ENCODE peak calls at places on chromosomes 2 and 18, in six cellular contexts. One of them, this sample, is unnamed.

GRCh38 chr2:235106874-235107639 is 155.2 kb downstream of the SH3BP4 start:
- DNase-seq in A549: peak; percentile 81
- DNase-seq in MM.1S: peak; percentile 55
- DNase-seq in CD8-positive, alpha-beta memory T cell: no peak
- DNase-seq in aorta: no peak
- DNase-seq in ascending aorta: peak; percentile 79
- DNase-seq in this sample: peak; percentile 78

GRCh38 chr18:79211844-79212243 is 142.7 kb downstream of the ATP9B start:
- DNase-seq in aorta: no peak
- DNase-seq in CD8-positive, alpha-beta memory T cell: no peak
- DNase-seq in A549: no peak
- DNase-seq in MM.1S: no peak
- DNase-seq in ascending aorta: no peak
- DNase-seq in this sample: no peak

GRCh38 chr2:174688079-174688478 is 76.2 kb downstream of the CHRNA1 start:
- DNase-seq in aorta: no peak
- DNase-seq in MM.1S: peak; percentile 68
- DNase-seq in A549: no peak
- DNase-seq in ascending aorta: no peak
- DNase-seq in CD8-positive, alpha-beta memory T cell: no peak
- DNase-seq in this sample: no peak

GRCh38 chr2:3127279-3127690 is 250.3 kb downstream of the EIPR1 start:
- DNase-seq in aorta: no peak
- DNase-seq in ascending aorta: no peak
- DNase-seq in MM.1S: no peak
- DNase-seq in A549: no peak
- DNase-seq in CD8-positive, alpha-beta memory T cell: no peak
- DNase-seq in this sample: no peak

GRCh38 chr2:175880-176800 is 87.7 kb downstream of the SH3YL1 start:
- DNase-seq in CD8-positive, alpha-beta memory T cell: peak; percentile 21
- DNase-seq in MM.1S: no peak
- DNase-seq in aorta: no peak
- DNase-seq in ascending aorta: no peak
- DNase-seq in A549: no peak
- DNase-seq in this sample: no peak

GRCh38 chr18:35502062-35502461 is 4.3 kb upstream of the INO80C start:
- DNase-seq in ascending aorta: no peak
- DNase-seq in MM.1S: no peak
- DNase-seq in CD8-positive, alpha-beta memory T cell: no peak
- DNase-seq in aorta: no peak
- DNase-seq in A549: no peak
- DNase-seq in this sample: no peak

GRCh38 chr2:61377046-61377445 is 93.8 kb downstream of the USP34 start:
- DNase-seq in aorta: no peak
- DNase-seq in MM.1S: no peak
- DNase-seq in CD8-positive, alpha-beta memory T cell: no peak
- DNase-seq in A549: no peak
- DNase-seq in ascending aorta: no peak
- DNase-seq in this sample: no peak

GRCh38 chr2:70418514-70418913 is 116.6 kb upstream of the FAM136A start:
- DNase-seq in aorta: no peak
- DNase-seq in A549: no peak
- DNase-seq in MM.1S: no peak
- DNase-seq in CD8-positive, alpha-beta memory T cell: no peak
- DNase-seq in ascending aorta: no peak
- DNase-seq in this sample: no peak

GRCh38 chr18:36828157-36828629 is 609 bp downstream of the TPGS2 start:
- DNase-seq in ascending aorta: no peak
- DNase-seq in aorta: no peak
- DNase-seq in CD8-positive, alpha-beta memory T cell: peak; percentile 17
- DNase-seq in MM.1S: peak; percentile 12
- DNase-seq in A549: no peak
- DNase-seq in this sample: peak; percentile 21

GRCh38 chr2:203759692-203760365 is 53.4 kb downstream of the CD28 start:
- DNase-seq in CD8-positive, alpha-beta memory T cell: no peak
- DNase-seq in MM.1S: no peak
- DNase-seq in ascending aorta: no peak
- DNase-seq in A549: no peak
- DNase-seq in aorta: no peak
- DNase-seq in this sample: peak; percentile 95

GRCh38 chr2:61538920-61539559 is 884 bp upstream of the XPO1 start:
- DNase-seq in A549: no peak
- DNase-seq in ascending aorta: peak; percentile 68
- DNase-seq in MM.1S: peak; percentile 42
- DNase-seq in aorta: no peak
- DNase-seq in CD8-positive, alpha-beta memory T cell: peak; percentile 15
- DNase-seq in this sample: no peak

GRCh38 chr18:43780782-43781340 is 503.6 kb upstream of the SYT4 start:
- DNase-seq in ascending aorta: no peak
- DNase-seq in aorta: no peak
- DNase-seq in A549: no peak
- DNase-seq in CD8-positive, alpha-beta memory T cell: no peak
- DNase-seq in MM.1S: no peak
- DNase-seq in this sample: no peak

GRCh38 chr2:101697794-101698418 is 399 bp downstream of the MAP4K4 start:
- DNase-seq in MM.1S: no peak
- DNase-seq in A549: no peak
- DNase-seq in aorta: peak; percentile 74
- DNase-seq in CD8-positive, alpha-beta memory T cell: no peak
- DNase-seq in ascending aorta: no peak
- DNase-seq in this sample: peak; percentile 20

GRCh38 chr2:28325567-28326468 is 66.8 kb upstream of the FOSL2 start:
- DNase-seq in MM.1S: no peak
- DNase-seq in A549: no peak
- DNase-seq in aorta: no peak
- DNase-seq in CD8-positive, alpha-beta memory T cell: no peak
- DNase-seq in ascending aorta: no peak
- DNase-seq in this sample: peak; percentile 95

GRCh38 chr2:60549250-60550150 is 4.0 kb downstream of the BCL11A start:
- DNase-seq in MM.1S: peak; percentile 55
- DNase-seq in aorta: no peak
- DNase-seq in CD8-positive, alpha-beta memory T cell: no peak
- DNase-seq in ascending aorta: no peak
- DNase-seq in A549: no peak
- DNase-seq in this sample: no peak

GRCh38 chr2:105849431-105850179 is 104.9 kb downstream of the NCK2 start:
- DNase-seq in MM.1S: no peak
- DNase-seq in CD8-positive, alpha-beta memory T cell: no peak
- DNase-seq in aorta: no peak
- DNase-seq in A549: no peak
- DNase-seq in ascending aorta: no peak
- DNase-seq in this sample: no peak

GRCh38 chr2:177028296-177028695 is 184.3 kb upstream of the HNRNPA3 start:
- DNase-seq in ascending aorta: no peak
- DNase-seq in aorta: no peak
- DNase-seq in MM.1S: no peak
- DNase-seq in A549: no peak
- DNase-seq in CD8-positive, alpha-beta memory T cell: no peak
- DNase-seq in this sample: no peak

GRCh38 chr2:24304621-24305020 is 55.7 kb downstream of the ITSN2 start:
- DNase-seq in MM.1S: no peak
- DNase-seq in ascending aorta: no peak
- DNase-seq in aorta: no peak
- DNase-seq in CD8-positive, alpha-beta memory T cell: no peak
- DNase-seq in A549: no peak
- DNase-seq in this sample: no peak

GRCh38 chr2:119158563-119159347 is at the start of gene C1QL2:
- DNase-seq in CD8-positive, alpha-beta memory T cell: no peak
- DNase-seq in A549: no peak
- DNase-seq in aorta: no peak
- DNase-seq in ascending aorta: no peak
- DNase-seq in MM.1S: no peak
- DNase-seq in this sample: no peak

GRCh38 chr2:17303054-17303453 is 215.2 kb downstream of the RAD51AP2 start:
- DNase-seq in aorta: no peak
- DNase-seq in A549: no peak
- DNase-seq in MM.1S: peak; percentile 41
- DNase-seq in ascending aorta: no peak
- DNase-seq in CD8-positive, alpha-beta memory T cell: no peak
- DNase-seq in this sample: peak; percentile 99

GRCh38 chr2:216119986-216120385 is 10.8 kb downstream of the XRCC5 start:
- DNase-seq in MM.1S: no peak
- DNase-seq in ascending aorta: no peak
- DNase-seq in A549: no peak
- DNase-seq in aorta: no peak
- DNase-seq in CD8-positive, alpha-beta memory T cell: no peak
- DNase-seq in this sample: no peak

GRCh38 chr2:235201796-235202195 is 250.0 kb downstream of the SH3BP4 start:
- DNase-seq in A549: no peak
- DNase-seq in aorta: no peak
- DNase-seq in CD8-positive, alpha-beta memory T cell: no peak
- DNase-seq in ascending aorta: no peak
- DNase-seq in MM.1S: no peak
- DNase-seq in this sample: no peak

GRCh38 chr18:59267511-59268126 is 5.6 kb downstream of the RAX start:
- DNase-seq in A549: peak; percentile 31
- DNase-seq in aorta: no peak
- DNase-seq in CD8-positive, alpha-beta memory T cell: no peak
- DNase-seq in ascending aorta: no peak
- DNase-seq in MM.1S: no peak
- DNase-seq in this sample: no peak

GRCh38 chr2:239150125-239151011 is 250.5 kb downstream of the HDAC4 start:
- DNase-seq in aorta: no peak
- DNase-seq in MM.1S: no peak
- DNase-seq in ascending aorta: peak; percentile 54
- DNase-seq in A549: no peak
- DNase-seq in CD8-positive, alpha-beta memory T cell: peak; percentile 28
- DNase-seq in this sample: no peak

GRCh38 chr2:38415761-38416291 is 38.8 kb upstream of the ATL2 start:
- DNase-seq in CD8-positive, alpha-beta memory T cell: no peak
- DNase-seq in A549: no peak
- DNase-seq in MM.1S: no peak
- DNase-seq in aorta: no peak
- DNase-seq in ascending aorta: no peak
- DNase-seq in this sample: no peak

GRCh38 chr2:198129609-198130008 is 325.2 kb downstream of the PLCL1 start:
- DNase-seq in aorta: no peak
- DNase-seq in MM.1S: no peak
- DNase-seq in A549: no peak
- DNase-seq in ascending aorta: no peak
- DNase-seq in CD8-positive, alpha-beta memory T cell: no peak
- DNase-seq in this sample: no peak

GRCh38 chr2:60441791-60442190 is 111.7 kb downstream of the BCL11A start:
- DNase-seq in MM.1S: no peak
- DNase-seq in A549: no peak
- DNase-seq in CD8-positive, alpha-beta memory T cell: no peak
- DNase-seq in aorta: no peak
- DNase-seq in ascending aorta: no peak
- DNase-seq in this sample: no peak

GRCh38 chr2:54966165-54966819 is 84.0 kb downstream of the RTN4 start:
- DNase-seq in MM.1S: peak; percentile 90
- DNase-seq in aorta: no peak
- DNase-seq in ascending aorta: no peak
- DNase-seq in A549: no peak
- DNase-seq in CD8-positive, alpha-beta memory T cell: no peak
- DNase-seq in this sample: peak; percentile 56

GRCh38 chr2:40668435-40668834 is 216.5 kb upstream of the SLC8A1 start:
- DNase-seq in A549: no peak
- DNase-seq in aorta: no peak
- DNase-seq in CD8-positive, alpha-beta memory T cell: no peak
- DNase-seq in ascending aorta: no peak
- DNase-seq in MM.1S: no peak
- DNase-seq in this sample: no peak

DNA sequence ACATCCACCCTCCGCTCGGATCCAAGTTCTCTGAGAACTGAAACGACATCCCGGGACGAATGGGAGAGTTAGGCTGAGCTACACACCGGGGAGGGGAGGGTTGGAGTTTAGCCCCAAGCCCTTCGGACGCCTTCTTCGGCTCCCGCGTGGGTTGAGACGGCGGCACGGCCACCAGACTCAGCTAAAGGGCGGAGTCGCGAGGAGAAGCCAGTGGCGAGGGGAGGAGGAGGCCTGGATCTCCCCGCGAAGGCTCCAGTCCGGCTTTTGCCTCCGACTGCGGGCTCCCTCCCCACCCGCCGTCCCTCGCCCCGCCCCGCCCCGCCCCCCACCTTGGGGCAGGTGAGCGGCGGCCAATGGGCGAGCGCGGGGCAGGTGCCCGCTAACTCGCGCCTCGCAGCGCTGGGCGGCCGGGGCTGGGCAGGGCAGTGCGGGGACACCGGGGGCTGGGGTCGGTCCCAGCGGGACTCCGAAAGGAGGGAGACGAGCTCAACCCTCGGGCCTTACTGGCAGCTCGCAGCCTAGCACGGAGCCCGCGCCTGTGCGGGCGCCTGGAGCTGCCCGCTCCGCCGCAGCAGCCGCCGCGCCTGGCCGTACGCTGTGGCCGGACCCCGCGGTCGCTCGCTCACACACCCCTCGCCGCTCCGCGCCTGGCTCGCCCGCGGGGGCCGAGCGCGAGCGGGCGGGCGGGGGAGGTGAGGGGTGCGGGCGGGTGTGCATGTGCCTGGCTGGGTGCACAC is at the start of gene EMX1:
- DNase-seq in A549: peak; percentile 79
- DNase-seq in ascending aorta: no peak
- DNase-seq in MM.1S: peak; percentile 88
- DNase-seq in CD8-positive, alpha-beta memory T cell: peak; percentile 28
- DNase-seq in aorta: peak; percentile 77
- DNase-seq in this sample: peak; percentile 74
- H3K27ac ChIP-seq in A549: no peak within 1 kb of the TSS
- H3K27ac ChIP-seq in ascending aorta: no peak within 1 kb of the TSS
- H3K27ac ChIP-seq in MM.1S: peak within 1 kb of the TSS; percentile 6
- H3K27ac ChIP-seq in CD8-positive, alpha-beta memory T cell: no peak within 1 kb of the TSS
- H3K27ac ChIP-seq in aorta: no peak within 1 kb of the TSS
- H3K27ac ChIP-seq in this sample: no peak within 1 kb of the TSS

DNA sequence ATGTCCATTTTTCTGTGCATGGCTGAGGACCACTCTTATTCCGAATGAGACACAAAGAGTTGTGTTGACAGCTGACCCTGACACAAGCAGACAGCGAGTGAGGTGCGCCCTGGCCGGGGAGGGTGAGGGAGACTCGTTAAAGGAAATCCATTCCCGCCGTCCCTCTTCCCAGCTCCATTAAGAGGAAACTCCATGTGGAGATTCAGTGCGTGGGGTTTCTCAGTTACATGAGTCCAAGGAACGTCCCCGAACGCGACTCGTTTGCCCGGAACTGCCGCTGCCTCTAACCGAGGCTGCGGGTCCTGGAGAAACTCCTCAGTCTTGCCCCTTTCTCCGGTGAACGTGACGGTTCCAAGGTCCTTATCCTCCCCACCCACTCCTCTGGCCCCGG is 1.0 kb downstream of the GREB1L start:
- DNase-seq in A549: peak; percentile 7
- DNase-seq in ascending aorta: no peak
- DNase-seq in MM.1S: no peak
- DNase-seq in CD8-positive, alpha-beta memory T cell: no peak
- DNase-seq in aorta: no peak
- DNase-seq in this sample: no peak
- H3K27ac ChIP-seq in A549: peak overlapping the region; percentile 65
- H3K27ac ChIP-seq in ascending aorta: no peak overlapping the region
- H3K27ac ChIP-seq in MM.1S: no peak overlapping the region
- H3K27ac ChIP-seq in CD8-positive, alpha-beta memory T cell: no peak overlapping the region
- H3K27ac ChIP-seq in aorta: no peak overlapping the region
- H3K27ac ChIP-seq in this sample: no peak overlapping the region

GRCh38 chr2:224887159-224887558 is 155.1 kb downstream of the DOCK10 start:
- DNase-seq in MM.1S: no peak
- DNase-seq in ascending aorta: no peak
- DNase-seq in CD8-positive, alpha-beta memory T cell: no peak
- DNase-seq in A549: no peak
- DNase-seq in aorta: no peak
- DNase-seq in this sample: no peak
- H3K27ac ChIP-seq in MM.1S: no peak overlapping the region
- H3K27ac ChIP-seq in ascending aorta: no peak overlapping the region
- H3K27ac ChIP-seq in CD8-positive, alpha-beta memory T cell: no peak overlapping the region
- H3K27ac ChIP-seq in A549: peak overlapping the region; percentile 69
- H3K27ac ChIP-seq in aorta: no peak overlapping the region
- H3K27ac ChIP-seq in this sample: no peak overlapping the region

GRCh38 chr18:55420665-55420964 is 167.4 kb downstream of the TCF4 start:
- DNase-seq in CD8-positive, alpha-beta memory T cell: no peak
- DNase-seq in MM.1S: no peak
- DNase-seq in ascending aorta: no peak
- DNase-seq in A549: no peak
- DNase-seq in aorta: no peak
- DNase-seq in this sample: no peak
- H3K27ac ChIP-seq in CD8-positive, alpha-beta memory T cell: no peak overlapping the region
- H3K27ac ChIP-seq in MM.1S: no peak overlapping the region
- H3K27ac ChIP-seq in ascending aorta: no peak overlapping the region
- H3K27ac ChIP-seq in A549: no peak overlapping the region
- H3K27ac ChIP-seq in aorta: no peak overlapping the region
- H3K27ac ChIP-seq in this sample: no peak overlapping the region